ENCODE peak calls at places on chromosomes 5 and 9, in six cellular contexts. T, P, I, N, V and X are unnamed samples.
A peak's percentile ranks its signal among the peaks of the same experiment; 100 is the strongest.

GRCh38 chr5:855771-856530 is 5.2 kb upstream of the ZDHHC11 start:
- DNase-seq in T (no peak), P (no peak), I (peak; percentile 46), N (no peak), V (no peak), X (no peak)

GRCh38 chr9:88011005-88011766 is 36.9 kb upstream of the CDK20 start:
- DNase-seq in T (no peak), P (no peak), I (peak; percentile 13), N (no peak), V (peak; percentile 50), X (no peak)

GRCh38 chr5:135629164-135629563 is 50.4 kb upstream of the CXCL14 start:
- DNase-seq in T (no peak), P (no peak), I (no peak), N (no peak), V (no peak), X (no peak)

GRCh38 chr9:31078175-31078574 is 1306.3 kb upstream of the ACO1 start:
- DNase-seq in T (no peak), P (no peak), I (peak; percentile 2), N (no peak), V (no peak), X (no peak)

GRCh38 chr9:4768681-4769080 is 24.1 kb upstream of the RCL1 start:
- DNase-seq in T (no peak), P (no peak), I (peak; percentile 58), N (no peak), V (no peak), X (no peak)

GRCh38 chr9:392103-392502 is 177.4 kb downstream of the DOCK8 start:
- DNase-seq in T (no peak), P (no peak), I (no peak), N (no peak), V (no peak), X (no peak)

GRCh38 chr5:180345781-180346180 is 7.4 kb downstream of the GFPT2 start:
- DNase-seq in T (no peak), P (no peak), I (no peak), N (no peak), V (no peak), X (no peak)

GRCh38 chr9:80285325-80285724 is 713.6 kb downstream of the TLE4 start:
- DNase-seq in T (no peak), P (no peak), I (no peak), N (no peak), V (no peak), X (no peak)